ENCODE peak calls at places on chromosomes 6 and 20, in seven cellular contexts. One of them, this sample, is unnamed.

GRCh38 chr6:43907789-43908472 is 137.9 kb downstream of the VEGFA start:
- DNase-seq in T-helper 1 cell: no peak
- DNase-seq in GM06990: no peak
- DNase-seq in G401: no peak
- DNase-seq in DMS 273 treated with DMSO at 0.1 percent for 48 hours: no peak
- DNase-seq in RWPE1: no peak
- DNase-seq in ACHN: no peak
- DNase-seq in this sample: no peak

GRCh38 chr6:117906905-117907599 is at the start of gene SLC35F1:
- DNase-seq in G401: peak
- DNase-seq in ACHN: peak
- DNase-seq in GM06990: peak
- DNase-seq in RWPE1: peak
- DNase-seq in DMS 273 treated with DMSO at 0.1 percent for 48 hours: no peak
- DNase-seq in T-helper 1 cell: peak
- DNase-seq in this sample: peak

GRCh38 chr6:104958720-104959452 is 2.0 kb downstream of the LIN28B start:
- DNase-seq in G401: peak
- DNase-seq in DMS 273 treated with DMSO at 0.1 percent for 48 hours: peak
- DNase-seq in ACHN: no peak
- DNase-seq in T-helper 1 cell: no peak
- DNase-seq in RWPE1: no peak
- DNase-seq in GM06990: no peak
- DNase-seq in this sample: no peak

GRCh38 chr6:107443066-107443903 is 16.1 kb downstream of the PDSS2 start:
- DNase-seq in RWPE1: no peak
- DNase-seq in G401: no peak
- DNase-seq in ACHN: no peak
- DNase-seq in T-helper 1 cell: no peak
- DNase-seq in DMS 273 treated with DMSO at 0.1 percent for 48 hours: no peak
- DNase-seq in GM06990: no peak
- DNase-seq in this sample: no peak

GRCh38 chr20:59994697-59995122 is 36.5 kb downstream of the CDH26 start:
- DNase-seq in DMS 273 treated with DMSO at 0.1 percent for 48 hours: no peak
- DNase-seq in GM06990: no peak
- DNase-seq in ACHN: no peak
- DNase-seq in RWPE1: peak
- DNase-seq in T-helper 1 cell: no peak
- DNase-seq in G401: no peak
- DNase-seq in this sample: no peak

GRCh38 chr6:156009656-156010055 is 554.0 kb upstream of the NOX3 start:
- DNase-seq in T-helper 1 cell: no peak
- DNase-seq in RWPE1: no peak
- DNase-seq in GM06990: no peak
- DNase-seq in ACHN: no peak
- DNase-seq in DMS 273 treated with DMSO at 0.1 percent for 48 hours: no peak
- DNase-seq in G401: no peak
- DNase-seq in this sample: no peak

GRCh38 chr6:56021943-56022342 is 146.6 kb upstream of the BMP5 start:
- DNase-seq in G401: no peak
- DNase-seq in DMS 273 treated with DMSO at 0.1 percent for 48 hours: no peak
- DNase-seq in ACHN: no peak
- DNase-seq in RWPE1: no peak
- DNase-seq in GM06990: no peak
- DNase-seq in T-helper 1 cell: no peak
- DNase-seq in this sample: no peak

GRCh38 chr6:16514249-16514648 is 247.0 kb downstream of the ATXN1 start:
- DNase-seq in DMS 273 treated with DMSO at 0.1 percent for 48 hours: peak
- DNase-seq in ACHN: peak
- DNase-seq in T-helper 1 cell: no peak
- DNase-seq in RWPE1: peak
- DNase-seq in G401: peak
- DNase-seq in GM06990: no peak
- DNase-seq in this sample: peak

GRCh38 chr20:32681175-32682084 is 7.7 kb upstream of the C20orf203 start:
- DNase-seq in G401: no peak
- DNase-seq in DMS 273 treated with DMSO at 0.1 percent for 48 hours: peak
- DNase-seq in RWPE1: peak
- DNase-seq in T-helper 1 cell: no peak
- DNase-seq in GM06990: no peak
- DNase-seq in ACHN: no peak
- DNase-seq in this sample: no peak

GRCh38 chr20:50224553-50225255 is 34.1 kb downstream of the CEBPB start:
- DNase-seq in DMS 273 treated with DMSO at 0.1 percent for 48 hours: no peak
- DNase-seq in RWPE1: no peak
- DNase-seq in G401: no peak
- DNase-seq in ACHN: peak
- DNase-seq in T-helper 1 cell: no peak
- DNase-seq in GM06990: no peak
- DNase-seq in this sample: no peak

GRCh38 chr20:62175711-62176110 is 7.1 kb upstream of the MTG2 start:
- DNase-seq in GM06990: no peak
- DNase-seq in RWPE1: no peak
- DNase-seq in ACHN: no peak
- DNase-seq in DMS 273 treated with DMSO at 0.1 percent for 48 hours: no peak
- DNase-seq in G401: no peak
- DNase-seq in T-helper 1 cell: no peak
- DNase-seq in this sample: no peak